ENCODE peak calls at places on chromosomes 13 and 19, in six cellular contexts. A, V, K, Q, W and B are unnamed samples.

GRCh38 chr19:10936661-10937084 is 8.1 kb downstream of the TIMM29 start:
- DNase-seq in A (peak; percentile 87), W (no peak), V (no peak), Q (no peak), K (peak; percentile 69), B (peak; percentile 86)

GRCh38 chr13:50268500-50268899 is 253.3 kb downstream of the KCNRG start:
- DNase-seq in V (no peak), W (no peak), K (no peak), A (peak; percentile 44), Q (no peak), B (no peak)

GRCh38 chr13:63699948-63700347 is 2284.3 kb upstream of the PCDH20 start:
- DNase-seq in Q (no peak), W (no peak), K (no peak), A (no peak), V (no peak), B (no peak)

GRCh38 chr13:64910061-64910460 is 2320.1 kb downstream of the PCDH9 start:
- DNase-seq in Q (no peak), A (no peak), V (no peak), W (no peak), K (no peak), B (no peak)

GRCh38 chr19:13163609-13164364 is 13.6 kb downstream of the IER2 start:
- DNase-seq in W (no peak), Q (peak; percentile 89), A (peak; percentile 95), V (peak; percentile 91), K (peak; percentile 65), B (peak; percentile 87)

GRCh38 chr13:112448621-112449544 is 72.7 kb downstream of the SPACA7 start:
- DNase-seq in Q (no peak), A (no peak), W (no peak), K (no peak), V (peak; percentile 57), B (peak; percentile 34)

GRCh38 chr13:92767468-92767867 is 459.1 kb upstream of the GPC6 start:
- DNase-seq in A (no peak), V (no peak), W (no peak), Q (no peak), K (no peak), B (no peak)

GRCh38 chr19:934197-934840 is 8.5 kb downstream of the ARID3A start:
- DNase-seq in K (no peak), W (no peak), A (no peak), Q (no peak), V (no peak), B (no peak)

GRCh38 chr19:5193192-5193591 is 147.4 kb downstream of the PTPRS start:
- DNase-seq in W (no peak), V (no peak), A (no peak), Q (no peak), K (no peak), B (peak; percentile 90)

GRCh38 chr13:77019756-77020155 is 7.2 kb downstream of the FBXL3 start:
- DNase-seq in V (no peak), K (no peak), W (no peak), Q (no peak), A (no peak), B (no peak)
- H3K4me3 ChIP-seq in V (no peak overlapping the region), K (peak overlapping the region; percentile 41), W (no peak overlapping the region), Q (no peak overlapping the region), A (no peak overlapping the region), B (no peak overlapping the region)

GRCh38 chr13:19991531-19991930 is 33.0 kb downstream of the ZMYM2 start:
- DNase-seq in W (no peak), A (no peak), Q (no peak), K (no peak), V (no peak), B (no peak)
- H3K36me3 ChIP-seq in W (peaks cover 14% of the 10 kb centered on the region), A (peaks cover 17% of the 10 kb centered on the region), Q (peaks cover 8% of the 10 kb centered on the region), K (peaks cover 34% of the 10 kb centered on the region), V (peaks cover 53% of the 10 kb centered on the region), B (peaks cover 11% of the 10 kb centered on the region)

DNA sequence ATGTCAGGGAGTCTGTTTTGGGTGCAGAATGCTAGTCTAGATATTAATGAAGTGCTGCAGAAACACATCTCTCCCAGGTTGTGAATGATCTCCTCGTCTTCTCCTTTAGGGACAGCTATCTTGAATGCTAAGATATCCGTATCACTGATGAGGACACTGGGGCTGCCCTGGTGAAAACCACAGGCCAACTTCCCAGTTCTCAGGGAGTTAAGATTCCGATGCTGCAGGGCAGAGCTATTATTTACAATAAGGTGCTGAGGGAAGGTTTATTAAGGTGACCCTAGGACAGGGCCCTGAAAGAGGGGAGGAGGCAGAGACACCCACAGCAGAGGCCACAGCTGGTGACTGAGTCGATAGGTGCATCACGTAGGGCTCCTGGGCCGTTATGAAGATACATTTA is 66.1 kb downstream of the TNFRSF19 start:
- DNase-seq in K (no peak), Q (no peak), W (no peak), V (no peak), A (no peak), B (no peak)
- H3K4me3 ChIP-seq in K (no peak overlapping the region), Q (no peak overlapping the region), W (no peak overlapping the region), V (no peak overlapping the region), A (no peak overlapping the region), B (no peak overlapping the region)

GRCh38 chr19:46725859-46726393 is 9.0 kb upstream of the PRKD2 start:
- DNase-seq in A (no peak), K (no peak), Q (no peak), V (peak; percentile 25), W (no peak), B (peak; percentile 77)

GRCh38 chr19:46726551-46726950 is 9.6 kb upstream of the PRKD2 start:
- DNase-seq in W (no peak), V (peak; percentile 41), A (no peak), K (no peak), Q (no peak), B (peak; percentile 54)

GRCh38 chr19:46723471-46723870 is 6.6 kb upstream of the PRKD2 start:
- DNase-seq in Q (no peak), K (no peak), V (peak; percentile 43), A (no peak), W (no peak), B (peak; percentile 32)

GRCh38 chr19:46724468-46724867 is 7.6 kb upstream of the PRKD2 start:
- DNase-seq in W (no peak), Q (peak; percentile 48), A (no peak), K (no peak), V (peak; percentile 68), B (peak; percentile 44)

DNA sequence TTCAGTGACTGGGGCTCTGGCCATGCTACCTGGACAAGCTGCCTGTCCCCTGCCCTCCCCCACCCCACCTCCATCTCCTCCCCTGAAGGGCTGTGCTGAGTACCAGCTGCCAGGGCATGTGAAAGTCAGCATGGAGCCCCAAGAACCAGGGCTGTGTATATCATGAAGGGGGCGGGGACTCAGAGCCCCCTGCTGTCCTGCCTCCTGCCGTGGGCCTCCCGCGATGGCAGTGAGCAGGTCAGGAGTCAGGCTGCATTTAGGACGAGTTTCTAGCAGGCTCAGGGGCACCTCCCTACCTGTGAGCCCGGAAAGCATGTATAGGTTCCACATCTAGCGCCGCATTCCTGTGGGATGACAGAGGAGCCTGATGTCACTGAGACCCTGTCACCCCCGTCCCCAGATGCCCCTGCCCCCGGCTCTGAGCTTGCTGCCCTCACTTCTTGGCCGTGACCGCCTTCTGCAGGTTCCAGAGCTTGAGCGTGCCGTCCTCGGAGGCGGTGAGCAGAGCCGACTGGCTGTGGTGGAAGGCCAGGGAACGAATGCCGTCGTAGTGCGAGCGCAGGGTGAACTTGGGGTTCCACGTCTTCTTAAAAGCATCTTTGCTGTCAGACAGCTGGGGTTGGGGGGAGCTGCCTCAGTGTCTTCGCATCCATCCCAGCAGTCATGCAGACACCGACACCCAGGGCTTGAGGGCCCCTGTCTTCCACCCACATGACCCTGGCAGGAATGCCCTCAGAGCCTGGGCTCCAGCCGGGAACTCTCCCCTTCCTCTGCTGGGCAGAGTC is 8.3 kb upstream of the PRKD2 start:
- DNase-seq in A (no peak), V (peak; percentile 49), W (no peak), Q (peak; percentile 50), K (no peak), B (peak; percentile 56)
- H3K36me3 ChIP-seq in A (peaks cover 53% of the 10 kb centered on the region), V (peaks cover 98% of the 10 kb centered on the region), W (peaks cover 84% of the 10 kb centered on the region), Q (peaks cover 26% of the 10 kb centered on the region), K (peaks cover 56% of the 10 kb centered on the region), B (peaks cover 64% of the 10 kb centered on the region)

DNA sequence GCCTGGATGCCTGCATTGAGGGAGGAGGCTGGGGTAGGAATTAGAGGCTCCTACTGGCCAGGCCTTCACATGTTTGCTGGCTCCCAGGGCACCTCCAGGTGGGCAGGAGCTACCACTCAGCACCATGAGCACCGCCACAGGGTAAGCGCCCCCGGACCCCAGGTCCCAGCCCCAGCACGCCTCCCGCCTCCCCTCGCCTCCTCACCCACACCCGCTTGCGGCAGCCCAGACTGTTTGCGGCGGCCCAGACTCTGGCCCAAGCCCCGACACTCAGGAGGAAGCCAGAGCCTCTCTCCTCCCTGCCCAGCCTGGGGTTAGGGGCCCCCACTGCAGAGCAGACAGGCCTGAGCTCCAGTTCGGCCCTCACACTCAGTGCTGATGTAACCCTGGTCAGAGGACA is 652 bp downstream of the EPS8L1 start:
- DNase-seq in V (no peak), Q (no peak), K (no peak), W (no peak), A (no peak), B (peak; percentile 53)
- H3K4me3 ChIP-seq in V (peak overlapping the region; percentile 6), Q (no peak overlapping the region), K (no peak overlapping the region), W (no peak overlapping the region), A (no peak overlapping the region), B (no peak overlapping the region)